ENCODE peak calls at places on chromosomes 2 and 18, in eight cellular contexts. N is brain microvascular endothelial cell, H is dorsolateral prefrontal cortex, Z is heart right ventricle, U is HepG2, G is fibroblast of lung, O is upper lobe of right lung, J is adrenal gland. P is an unnamed sample.

GRCh38 chr2:23008951-23009350 is 376.0 kb upstream of the KLHL29 start:
- DNase-seq in N (no peak), J (no peak), H (no peak), O (no peak), Z (no peak), G (no peak), U (no peak), P (no peak)

GRCh38 chr2:172178035-172178434 is 75.3 kb upstream of the DLX2 start:
- DNase-seq in U (no peak), Z (no peak), O (no peak), J (no peak), H (no peak), N (no peak), G (peak), P (no peak)

GRCh38 chr2:157628532-157629415 is at the start of gene ACVR1C:
- DNase-seq in U (peak), G (peak), Z (peak), H (peak), O (peak), N (peak), J (peak), P (peak)

GRCh38 chr18:12518832-12519534 is 111.3 kb downstream of the PRELID3A start:
- DNase-seq in U (no peak), N (no peak), J (no peak), G (no peak), H (no peak), O (no peak), Z (no peak), P (no peak)

GRCh38 chr2:240713071-240713927 is 21.6 kb downstream of the AQP12A start:
- DNase-seq in N (no peak), Z (no peak), U (no peak), H (no peak), G (no peak), J (no peak), O (no peak), P (no peak)

GRCh38 chr2:28896906-28897305 is 2.4 kb downstream of the WDR43 start:
- DNase-seq in G (peak), J (no peak), N (peak), U (no peak), O (no peak), Z (no peak), H (no peak), P (peak)

GRCh38 chr2:109322646-109323045 is 193.6 kb downstream of the SH3RF3 start:
- DNase-seq in J (no peak), Z (no peak), N (no peak), O (no peak), U (no peak), H (no peak), G (no peak), P (no peak)

GRCh38 chr2:62603154-62603712 is 97.2 kb upstream of the TMEM17 start:
- DNase-seq in U (no peak), N (no peak), O (no peak), Z (no peak), G (no peak), J (no peak), H (no peak), P (no peak)

GRCh38 chr2:62216616-62217015 is 20.7 kb downstream of the B3GNT2 start:
- DNase-seq in U (peak), H (no peak), J (peak), Z (no peak), O (no peak), G (peak), N (peak), P (no peak)

GRCh38 chr2:138433995-138434991 is 67.3 kb upstream of the SPOPL start:
- DNase-seq in Z (no peak), U (no peak), J (no peak), H (no peak), N (no peak), G (no peak), O (no peak), P (peak)

GRCh38 chr2:238202326-238203103 is 980 bp downstream of the ILKAP start:
- DNase-seq in O (no peak), U (no peak), G (peak), H (no peak), J (peak), N (peak), Z (no peak), P (peak)

GRCh38 chr2:68971591-68972231 is 2.7 kb upstream of the GKN1 start:
- DNase-seq in J (no peak), G (peak), O (no peak), H (no peak), N (peak), Z (no peak), U (no peak), P (no peak)

GRCh38 chr2:36655456-36655855 is 41.1 kb upstream of the VIT start:
- DNase-seq in N (peak), U (no peak), Z (no peak), H (no peak), O (no peak), G (peak), J (no peak), P (no peak)

GRCh38 chr18:45415614-45416013 is 199.7 kb upstream of the SLC14A2 start:
- DNase-seq in Z (no peak), H (no peak), N (no peak), J (no peak), U (no peak), O (no peak), G (no peak), P (peak)

GRCh38 chr2:44462934-44463849 is 101.4 kb downstream of the CAMKMT start:
- DNase-seq in J (no peak), U (no peak), N (no peak), H (no peak), Z (no peak), G (peak), O (no peak), P (peak)

DNA sequence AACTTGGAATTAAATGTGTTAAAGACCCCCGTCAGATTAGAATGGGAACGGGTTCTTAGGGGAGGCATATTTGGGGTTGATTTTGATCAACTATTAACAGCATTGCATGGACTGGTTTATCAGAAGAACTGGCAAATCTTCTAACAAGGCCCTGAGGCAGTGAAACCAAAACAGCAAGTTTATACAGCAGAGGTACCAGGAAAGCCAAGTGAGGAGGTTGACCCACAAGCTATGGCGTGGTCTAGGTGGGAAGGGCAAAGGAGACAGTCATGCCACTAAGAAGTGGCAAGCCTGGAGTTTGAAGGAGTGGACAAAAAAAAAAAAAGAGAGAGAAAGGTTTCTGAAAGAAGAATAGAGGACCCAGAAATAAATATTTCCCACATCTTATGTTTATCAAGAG is 187.0 kb downstream of the MREG start:
- DNase-seq in G (no peak), O (no peak), H (no peak), N (no peak), Z (no peak), J (no peak), U (no peak), P (no peak)
- H3K4me3 ChIP-seq in G (no peak), O (no peak), H (peak), N (no peak), Z (no peak), J (no peak), U (peak), P (no peak)

DNA sequence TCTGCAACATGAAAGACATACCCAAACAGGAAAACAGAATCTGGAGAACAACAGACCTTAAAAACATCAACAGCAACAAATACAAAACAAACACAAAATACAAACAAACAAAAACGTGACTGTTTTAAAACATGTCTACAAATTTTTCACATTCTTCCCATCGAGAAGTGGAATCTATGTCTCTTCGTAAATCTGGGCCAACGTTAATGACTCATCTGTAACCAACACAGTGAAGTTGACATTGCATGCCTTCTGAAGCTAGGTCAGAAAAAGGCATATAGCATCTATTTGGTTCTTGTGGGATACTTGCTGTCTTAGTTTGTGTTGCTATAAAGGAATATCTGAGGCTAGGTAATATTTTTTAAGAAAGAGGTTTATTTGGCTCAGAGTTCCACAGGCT is 269.0 kb upstream of the FBXO11 start:
- DNase-seq in H (no peak), U (peak), N (peak), J (no peak), Z (no peak), G (peak), O (no peak), P (no peak)
- H3K27ac ChIP-seq in H (no peak), U (no peak), N (no peak), J (no peak), Z (no peak), G (no peak), O (no peak), P (no peak)

DNA sequence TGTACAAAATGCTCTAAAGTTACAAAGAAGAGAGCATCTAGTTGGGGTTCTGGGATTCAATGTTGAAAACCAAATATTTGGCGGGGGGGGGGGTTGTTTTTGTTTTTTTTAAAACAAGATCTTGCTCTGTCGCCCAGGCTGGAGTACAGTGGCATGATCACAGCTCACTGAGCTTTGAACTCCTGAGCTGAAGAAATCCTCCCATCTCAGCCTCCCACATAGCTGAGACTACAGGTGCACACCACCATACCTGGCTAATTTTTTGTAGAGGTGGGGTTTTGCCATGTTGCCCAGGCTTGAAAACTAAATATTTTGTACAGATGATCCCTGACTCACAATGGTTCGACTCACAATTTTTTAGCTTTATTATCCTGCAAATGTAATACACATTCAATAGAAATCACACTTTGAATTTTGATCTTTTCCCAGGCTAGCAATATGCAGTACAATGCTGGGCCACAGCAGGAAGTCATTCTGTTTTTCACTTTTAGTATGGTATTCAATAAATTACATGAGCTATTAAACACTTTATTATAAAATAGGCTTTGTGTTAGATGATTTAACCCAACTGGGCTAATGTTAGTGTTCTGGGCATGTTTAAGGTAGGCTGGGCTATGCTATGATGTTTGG is 7.6 kb downstream of the BARD1 start:
- DNase-seq in G (no peak), N (no peak), U (no peak), Z (no peak), O (no peak), J (no peak), H (no peak), P (no peak)
- H3K4me3 ChIP-seq in G (no peak), N (no peak), U (no peak), Z (no peak), O (no peak), J (no peak), H (no peak), P (no peak)

DNA sequence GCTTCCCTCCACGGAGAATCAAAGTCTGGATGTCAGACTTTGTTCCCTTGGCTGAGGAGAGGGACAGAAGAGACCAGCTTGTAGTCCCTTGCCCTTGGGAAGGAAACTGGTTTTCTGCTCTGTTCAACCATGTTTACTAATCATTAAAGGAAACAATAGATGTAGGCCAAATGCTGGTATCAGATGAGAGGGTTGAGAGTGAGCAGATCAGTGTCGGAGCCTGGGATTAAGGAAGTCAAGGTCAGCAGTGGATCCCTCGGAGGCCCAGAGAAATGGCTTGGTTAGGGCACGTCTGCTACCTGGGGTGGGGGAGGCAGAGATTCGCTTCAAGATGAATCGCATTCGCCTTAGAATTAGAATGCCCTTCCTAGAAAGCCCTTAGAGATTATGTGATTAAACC is 109.1 kb downstream of the MYCN start:
- DNase-seq in O (no peak), G (no peak), N (no peak), Z (no peak), J (no peak), U (no peak), H (no peak), P (no peak)
- H3K27ac ChIP-seq in O (no peak), G (no peak), N (no peak), Z (no peak), J (no peak), U (no peak), H (no peak), P (no peak)

DNA sequence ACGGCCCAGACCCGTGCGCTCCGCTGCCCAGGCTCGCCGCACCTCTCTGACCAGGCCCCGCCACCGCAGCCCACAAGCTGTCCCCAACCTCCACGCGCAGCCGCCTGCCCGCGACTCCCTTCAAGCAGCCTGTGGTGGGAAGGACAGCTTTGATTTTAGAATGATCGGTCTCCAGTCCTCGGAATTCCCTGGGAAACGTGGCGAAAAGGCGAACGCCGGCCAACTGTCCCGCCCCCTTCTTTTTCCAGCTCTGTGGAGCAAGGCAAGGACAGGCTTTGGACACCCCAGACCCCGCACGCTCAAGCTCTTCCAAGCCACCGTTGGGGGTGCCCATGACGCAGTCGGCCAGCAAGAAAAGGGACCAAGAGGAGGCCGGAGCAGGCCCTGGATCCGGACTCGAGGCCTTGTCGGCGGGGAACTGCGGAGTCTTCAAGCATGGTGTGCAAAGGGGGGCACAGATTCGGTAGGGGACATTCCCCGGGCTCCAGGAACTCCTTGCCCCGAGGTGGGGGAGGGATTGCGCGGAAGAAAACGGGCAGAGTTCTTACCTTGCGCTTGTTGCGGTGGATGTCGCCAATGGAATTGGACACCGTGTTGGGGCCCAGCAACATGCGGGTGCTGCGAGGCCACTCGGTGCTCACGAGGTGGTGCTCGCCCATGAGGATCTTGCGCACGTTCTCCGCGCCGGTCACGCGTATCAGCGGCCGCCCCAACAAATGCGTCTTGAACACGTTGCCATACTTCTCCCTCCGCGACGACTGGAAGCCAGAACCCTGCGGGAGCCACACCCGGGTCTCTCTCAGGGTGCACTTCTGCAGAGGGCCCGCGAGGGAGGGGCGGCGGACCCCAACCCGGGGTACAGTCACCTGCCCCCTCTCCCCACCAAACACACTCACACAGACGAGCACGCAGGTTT is 4.0 kb downstream of the CYP26B1 start:
- DNase-seq in U (no peak), J (no peak), Z (no peak), O (peak), N (no peak), H (peak), G (no peak), P (peak)
- H3K4me3 ChIP-seq in U (no peak), J (no peak), Z (no peak), O (peak), N (no peak), H (peak), G (no peak), P (peak)

GRCh38 chr18:70397259-70397925 is 108.5 kb downstream of the SOCS6 start:
- DNase-seq in U (no peak), J (no peak), G (peak), H (no peak), Z (no peak), N (no peak), O (no peak), P (no peak)
- H3K27ac ChIP-seq in U (no peak), J (no peak), G (no peak), H (no peak), Z (no peak), N (no peak), O (no peak), P (no peak)

GRCh38 chr2:203706403-203706802 is at the start of gene CD28:
- DNase-seq in N (no peak), O (no peak), G (no peak), U (no peak), J (peak), H (no peak), Z (peak), P (no peak)
- H3K4me3 ChIP-seq in N (no peak), O (peak), G (no peak), U (no peak), J (no peak), H (no peak), Z (no peak), P (no peak)

P was measured in GM23338.